ENCODE peak calls at places on chromosome 14, in seven cellular contexts. One of them, this sample, is unnamed.

GRCh38 chr14:81211844-81212243 is 8.9 kb downstream of the GTF2A1 start:
- DNase-seq in lung microvascular endothelial cell: peak; percentile 47
- DNase-seq in coronary artery: no peak
- DNase-seq in esophagus squamous epithelium: no peak
- DNase-seq in hippocampal formation: peak; percentile 57
- DNase-seq in HCT116: no peak
- DNase-seq in activated CD8-positive, alpha-beta memory T cell treated with anti-CD3 and anti-CD28 coated beads for 24 hours: no peak
- DNase-seq in this sample: no peak

GRCh38 chr14:93734086-93734822 is 54.0 kb downstream of the PRIMA1 start:
- DNase-seq in lung microvascular endothelial cell: no peak
- DNase-seq in activated CD8-positive, alpha-beta memory T cell treated with anti-CD3 and anti-CD28 coated beads for 24 hours: no peak
- DNase-seq in hippocampal formation: no peak
- DNase-seq in coronary artery: no peak
- DNase-seq in HCT116: no peak
- DNase-seq in esophagus squamous epithelium: no peak
- DNase-seq in this sample: no peak

GRCh38 chr14:87491816-87492215 is 501.2 kb downstream of the GALC start:
- DNase-seq in esophagus squamous epithelium: no peak
- DNase-seq in lung microvascular endothelial cell: no peak
- DNase-seq in coronary artery: no peak
- DNase-seq in hippocampal formation: no peak
- DNase-seq in activated CD8-positive, alpha-beta memory T cell treated with anti-CD3 and anti-CD28 coated beads for 24 hours: no peak
- DNase-seq in HCT116: no peak
- DNase-seq in this sample: no peak

GRCh38 chr14:22981090-22982012 is 1.0 kb downstream of the AJUBA start:
- DNase-seq in hippocampal formation: no peak
- DNase-seq in activated CD8-positive, alpha-beta memory T cell treated with anti-CD3 and anti-CD28 coated beads for 24 hours: peak; percentile 78
- DNase-seq in HCT116: no peak
- DNase-seq in coronary artery: no peak
- DNase-seq in esophagus squamous epithelium: no peak
- DNase-seq in lung microvascular endothelial cell: peak; percentile 46
- DNase-seq in this sample: no peak

GRCh38 chr14:70289138-70289537 is 70.3 kb downstream of the COX16 start:
- DNase-seq in HCT116: no peak
- DNase-seq in hippocampal formation: no peak
- DNase-seq in esophagus squamous epithelium: no peak
- DNase-seq in coronary artery: no peak
- DNase-seq in lung microvascular endothelial cell: no peak
- DNase-seq in activated CD8-positive, alpha-beta memory T cell treated with anti-CD3 and anti-CD28 coated beads for 24 hours: peak; percentile 68
- DNase-seq in this sample: no peak

GRCh38 chr14:29521526-29522137 is 406.0 kb downstream of the PRKD1 start:
- DNase-seq in esophagus squamous epithelium: no peak
- DNase-seq in coronary artery: no peak
- DNase-seq in lung microvascular endothelial cell: peak; percentile 33
- DNase-seq in HCT116: no peak
- DNase-seq in hippocampal formation: no peak
- DNase-seq in activated CD8-positive, alpha-beta memory T cell treated with anti-CD3 and anti-CD28 coated beads for 24 hours: no peak
- DNase-seq in this sample: no peak

GRCh38 chr14:21055473-21056117 is 2.0 kb upstream of the RNASE8 start:
- DNase-seq in esophagus squamous epithelium: no peak
- DNase-seq in hippocampal formation: no peak
- DNase-seq in activated CD8-positive, alpha-beta memory T cell treated with anti-CD3 and anti-CD28 coated beads for 24 hours: no peak
- DNase-seq in coronary artery: peak; percentile 35
- DNase-seq in HCT116: no peak
- DNase-seq in lung microvascular endothelial cell: no peak
- DNase-seq in this sample: no peak

GRCh38 chr14:49977126-49977841 is 84.4 kb downstream of the ARF6 start:
- DNase-seq in esophagus squamous epithelium: no peak
- DNase-seq in hippocampal formation: no peak
- DNase-seq in coronary artery: no peak
- DNase-seq in lung microvascular endothelial cell: no peak
- DNase-seq in HCT116: no peak
- DNase-seq in activated CD8-positive, alpha-beta memory T cell treated with anti-CD3 and anti-CD28 coated beads for 24 hours: peak; percentile 73
- DNase-seq in this sample: no peak

GRCh38 chr14:54211562-54212308 is 185.1 kb upstream of the CDKN3 start:
- DNase-seq in esophagus squamous epithelium: no peak
- DNase-seq in hippocampal formation: no peak
- DNase-seq in lung microvascular endothelial cell: peak; percentile 89
- DNase-seq in coronary artery: no peak
- DNase-seq in activated CD8-positive, alpha-beta memory T cell treated with anti-CD3 and anti-CD28 coated beads for 24 hours: no peak
- DNase-seq in HCT116: peak; percentile 64
- DNase-seq in this sample: no peak

GRCh38 chr14:68365228-68365627 is 427.6 kb downstream of the ZFP36L1 start:
- DNase-seq in lung microvascular endothelial cell: peak; percentile 59
- DNase-seq in coronary artery: no peak
- DNase-seq in HCT116: peak; percentile 8
- DNase-seq in activated CD8-positive, alpha-beta memory T cell treated with anti-CD3 and anti-CD28 coated beads for 24 hours: no peak
- DNase-seq in esophagus squamous epithelium: no peak
- DNase-seq in hippocampal formation: no peak
- DNase-seq in this sample: no peak

GRCh38 chr14:90518075-90518940 is 121.5 kb downstream of the CALM1 start:
- DNase-seq in esophagus squamous epithelium: no peak
- DNase-seq in hippocampal formation: no peak
- DNase-seq in coronary artery: peak; percentile 65
- DNase-seq in lung microvascular endothelial cell: no peak
- DNase-seq in HCT116: no peak
- DNase-seq in activated CD8-positive, alpha-beta memory T cell treated with anti-CD3 and anti-CD28 coated beads for 24 hours: no peak
- DNase-seq in this sample: no peak

GRCh38 chr14:74085047-74085637 is 386 bp downstream of the LIN52 start:
- DNase-seq in hippocampal formation: no peak
- DNase-seq in esophagus squamous epithelium: no peak
- DNase-seq in activated CD8-positive, alpha-beta memory T cell treated with anti-CD3 and anti-CD28 coated beads for 24 hours: no peak
- DNase-seq in coronary artery: no peak
- DNase-seq in lung microvascular endothelial cell: peak; percentile 32
- DNase-seq in HCT116: no peak
- DNase-seq in this sample: no peak

GRCh38 chr14:56400426-56400825 is 179.2 kb upstream of the TMEM260 start:
- DNase-seq in hippocampal formation: no peak
- DNase-seq in activated CD8-positive, alpha-beta memory T cell treated with anti-CD3 and anti-CD28 coated beads for 24 hours: no peak
- DNase-seq in HCT116: no peak
- DNase-seq in esophagus squamous epithelium: no peak
- DNase-seq in coronary artery: no peak
- DNase-seq in lung microvascular endothelial cell: peak; percentile 16
- DNase-seq in this sample: no peak

GRCh38 chr14:101731187-101732080 is 30.1 kb upstream of the PPP2R5C start:
- DNase-seq in coronary artery: peak; percentile 64
- DNase-seq in hippocampal formation: peak; percentile 50
- DNase-seq in lung microvascular endothelial cell: peak; percentile 75
- DNase-seq in esophagus squamous epithelium: peak; percentile 33
- DNase-seq in HCT116: peak; percentile 86
- DNase-seq in activated CD8-positive, alpha-beta memory T cell treated with anti-CD3 and anti-CD28 coated beads for 24 hours: peak; percentile 87
- DNase-seq in this sample: peak; percentile 81

GRCh38 chr14:54567224-54567633 is 301 bp downstream of the SAMD4A start:
- DNase-seq in lung microvascular endothelial cell: peak; percentile 24
- DNase-seq in coronary artery: no peak
- DNase-seq in hippocampal formation: no peak
- DNase-seq in HCT116: no peak
- DNase-seq in esophagus squamous epithelium: no peak
- DNase-seq in activated CD8-positive, alpha-beta memory T cell treated with anti-CD3 and anti-CD28 coated beads for 24 hours: no peak
- DNase-seq in this sample: no peak

GRCh38 chr14:70489579-70490175 is 37.7 kb downstream of the ADAM21 start:
- DNase-seq in HCT116: no peak
- DNase-seq in lung microvascular endothelial cell: no peak
- DNase-seq in hippocampal formation: no peak
- DNase-seq in esophagus squamous epithelium: no peak
- DNase-seq in activated CD8-positive, alpha-beta memory T cell treated with anti-CD3 and anti-CD28 coated beads for 24 hours: no peak
- DNase-seq in coronary artery: no peak
- DNase-seq in this sample: no peak

GRCh38 chr14:103302966-103303365 is 31.1 kb upstream of the EIF5 start:
- DNase-seq in lung microvascular endothelial cell: no peak
- DNase-seq in coronary artery: no peak
- DNase-seq in activated CD8-positive, alpha-beta memory T cell treated with anti-CD3 and anti-CD28 coated beads for 24 hours: no peak
- DNase-seq in HCT116: no peak
- DNase-seq in esophagus squamous epithelium: no peak
- DNase-seq in hippocampal formation: no peak
- DNase-seq in this sample: no peak

GRCh38 chr14:80669416-80669815 is 272.1 kb downstream of the CEP128 start:
- DNase-seq in lung microvascular endothelial cell: no peak
- DNase-seq in coronary artery: no peak
- DNase-seq in activated CD8-positive, alpha-beta memory T cell treated with anti-CD3 and anti-CD28 coated beads for 24 hours: no peak
- DNase-seq in HCT116: no peak
- DNase-seq in hippocampal formation: no peak
- DNase-seq in esophagus squamous epithelium: no peak
- DNase-seq in this sample: no peak

GRCh38 chr14:74062809-74063150 is 21.5 kb downstream of the ALDH6A1 start:
- DNase-seq in activated CD8-positive, alpha-beta memory T cell treated with anti-CD3 and anti-CD28 coated beads for 24 hours: no peak
- DNase-seq in hippocampal formation: no peak
- DNase-seq in esophagus squamous epithelium: no peak
- DNase-seq in lung microvascular endothelial cell: no peak
- DNase-seq in coronary artery: no peak
- DNase-seq in HCT116: no peak
- DNase-seq in this sample: no peak

GRCh38 chr14:55129086-55129427 is at the start of gene LGALS3:
- DNase-seq in activated CD8-positive, alpha-beta memory T cell treated with anti-CD3 and anti-CD28 coated beads for 24 hours: peak; percentile 73
- DNase-seq in esophagus squamous epithelium: no peak
- DNase-seq in HCT116: no peak
- DNase-seq in coronary artery: no peak
- DNase-seq in hippocampal formation: no peak
- DNase-seq in lung microvascular endothelial cell: peak; percentile 57
- DNase-seq in this sample: no peak

GRCh38 chr14:79871164-79871563 is 340.1 kb downstream of the DIO2 start:
- DNase-seq in lung microvascular endothelial cell: no peak
- DNase-seq in HCT116: no peak
- DNase-seq in esophagus squamous epithelium: no peak
- DNase-seq in activated CD8-positive, alpha-beta memory T cell treated with anti-CD3 and anti-CD28 coated beads for 24 hours: no peak
- DNase-seq in coronary artery: no peak
- DNase-seq in hippocampal formation: no peak
- DNase-seq in this sample: no peak

GRCh38 chr14:90549794-90550591 is 153.2 kb downstream of the CALM1 start:
- DNase-seq in lung microvascular endothelial cell: no peak
- DNase-seq in esophagus squamous epithelium: no peak
- DNase-seq in HCT116: no peak
- DNase-seq in hippocampal formation: no peak
- DNase-seq in activated CD8-positive, alpha-beta memory T cell treated with anti-CD3 and anti-CD28 coated beads for 24 hours: no peak
- DNase-seq in coronary artery: no peak
- DNase-seq in this sample: no peak

GRCh38 chr14:48615618-48616017 is 940.2 kb upstream of the MDGA2 start:
- DNase-seq in hippocampal formation: no peak
- DNase-seq in HCT116: no peak
- DNase-seq in lung microvascular endothelial cell: no peak
- DNase-seq in activated CD8-positive, alpha-beta memory T cell treated with anti-CD3 and anti-CD28 coated beads for 24 hours: no peak
- DNase-seq in coronary artery: no peak
- DNase-seq in esophagus squamous epithelium: no peak
- DNase-seq in this sample: no peak

GRCh38 chr14:95370076-95370475 is 50.4 kb upstream of the CLMN start:
- DNase-seq in coronary artery: no peak
- DNase-seq in HCT116: no peak
- DNase-seq in esophagus squamous epithelium: no peak
- DNase-seq in activated CD8-positive, alpha-beta memory T cell treated with anti-CD3 and anti-CD28 coated beads for 24 hours: peak; percentile 41
- DNase-seq in lung microvascular endothelial cell: no peak
- DNase-seq in hippocampal formation: no peak
- DNase-seq in this sample: no peak

GRCh38 chr14:84969501-84969900 is 560.4 kb upstream of the FLRT2 start:
- DNase-seq in lung microvascular endothelial cell: no peak
- DNase-seq in activated CD8-positive, alpha-beta memory T cell treated with anti-CD3 and anti-CD28 coated beads for 24 hours: no peak
- DNase-seq in HCT116: no peak
- DNase-seq in hippocampal formation: no peak
- DNase-seq in esophagus squamous epithelium: no peak
- DNase-seq in coronary artery: no peak
- DNase-seq in this sample: no peak

GRCh38 chr14:96255501-96256366 is at the start of gene BDKRB1:
- DNase-seq in HCT116: no peak
- DNase-seq in coronary artery: no peak
- DNase-seq in hippocampal formation: no peak
- DNase-seq in activated CD8-positive, alpha-beta memory T cell treated with anti-CD3 and anti-CD28 coated beads for 24 hours: no peak
- DNase-seq in esophagus squamous epithelium: no peak
- DNase-seq in lung microvascular endothelial cell: no peak
- DNase-seq in this sample: no peak

GRCh38 chr14:105616802-105617192 is 90.4 kb downstream of the TMEM121 start:
- DNase-seq in coronary artery: no peak
- DNase-seq in esophagus squamous epithelium: no peak
- DNase-seq in lung microvascular endothelial cell: no peak
- DNase-seq in HCT116: no peak
- DNase-seq in hippocampal formation: no peak
- DNase-seq in activated CD8-positive, alpha-beta memory T cell treated with anti-CD3 and anti-CD28 coated beads for 24 hours: no peak
- DNase-seq in this sample: no peak

GRCh38 chr14:43411841-43412240 is 1095.2 kb downstream of the FSCB start:
- DNase-seq in hippocampal formation: no peak
- DNase-seq in HCT116: no peak
- DNase-seq in lung microvascular endothelial cell: no peak
- DNase-seq in activated CD8-positive, alpha-beta memory T cell treated with anti-CD3 and anti-CD28 coated beads for 24 hours: no peak
- DNase-seq in esophagus squamous epithelium: no peak
- DNase-seq in coronary artery: no peak
- DNase-seq in this sample: no peak

GRCh38 chr14:105193916-105194782 is 13.0 kb upstream of the NUDT14 start:
- DNase-seq in esophagus squamous epithelium: no peak
- DNase-seq in lung microvascular endothelial cell: peak; percentile 50
- DNase-seq in activated CD8-positive, alpha-beta memory T cell treated with anti-CD3 and anti-CD28 coated beads for 24 hours: no peak
- DNase-seq in hippocampal formation: no peak
- DNase-seq in HCT116: no peak
- DNase-seq in coronary artery: no peak
- DNase-seq in this sample: no peak

GRCh38 chr14:99199854-99200653 is 71.9 kb downstream of the BCL11B start:
- DNase-seq in coronary artery: no peak
- DNase-seq in esophagus squamous epithelium: no peak
- DNase-seq in activated CD8-positive, alpha-beta memory T cell treated with anti-CD3 and anti-CD28 coated beads for 24 hours: no peak
- DNase-seq in lung microvascular endothelial cell: no peak
- DNase-seq in HCT116: no peak
- DNase-seq in hippocampal formation: no peak
- DNase-seq in this sample: no peak

GRCh38 chr14:105281354-105282097 is 19.3 kb downstream of the BRF1 start:
- DNase-seq in esophagus squamous epithelium: no peak
- DNase-seq in HCT116: no peak
- DNase-seq in coronary artery: no peak
- DNase-seq in lung microvascular endothelial cell: peak; percentile 80
- DNase-seq in hippocampal formation: peak; percentile 82
- DNase-seq in activated CD8-positive, alpha-beta memory T cell treated with anti-CD3 and anti-CD28 coated beads for 24 hours: no peak
- DNase-seq in this sample: no peak

GRCh38 chr14:64717870-64718269 is 13.6 kb downstream of the PLEKHG3 start:
- DNase-seq in hippocampal formation: no peak
- DNase-seq in activated CD8-positive, alpha-beta memory T cell treated with anti-CD3 and anti-CD28 coated beads for 24 hours: no peak
- DNase-seq in esophagus squamous epithelium: no peak
- DNase-seq in HCT116: no peak
- DNase-seq in coronary artery: no peak
- DNase-seq in lung microvascular endothelial cell: no peak
- DNase-seq in this sample: no peak

GRCh38 chr14:100076133-100076532 is 10.9 kb downstream of the EVL start:
- DNase-seq in hippocampal formation: no peak
- DNase-seq in activated CD8-positive, alpha-beta memory T cell treated with anti-CD3 and anti-CD28 coated beads for 24 hours: no peak
- DNase-seq in lung microvascular endothelial cell: peak; percentile 20
- DNase-seq in esophagus squamous epithelium: no peak
- DNase-seq in HCT116: peak; percentile 15
- DNase-seq in coronary artery: no peak
- DNase-seq in this sample: peak; percentile 53

GRCh38 chr14:33548606-33549005 is 402.3 kb downstream of the EGLN3 start:
- DNase-seq in coronary artery: no peak
- DNase-seq in HCT116: no peak
- DNase-seq in lung microvascular endothelial cell: no peak
- DNase-seq in activated CD8-positive, alpha-beta memory T cell treated with anti-CD3 and anti-CD28 coated beads for 24 hours: no peak
- DNase-seq in esophagus squamous epithelium: no peak
- DNase-seq in hippocampal formation: no peak
- DNase-seq in this sample: no peak

GRCh38 chr14:59221558-59221957 is 33.1 kb downstream of the DAAM1 start:
- DNase-seq in lung microvascular endothelial cell: no peak
- DNase-seq in hippocampal formation: no peak
- DNase-seq in activated CD8-positive, alpha-beta memory T cell treated with anti-CD3 and anti-CD28 coated beads for 24 hours: no peak
- DNase-seq in HCT116: no peak
- DNase-seq in esophagus squamous epithelium: no peak
- DNase-seq in coronary artery: no peak
- DNase-seq in this sample: no peak

GRCh38 chr14:54711312-54711711 is 144.4 kb downstream of the SAMD4A start:
- DNase-seq in coronary artery: no peak
- DNase-seq in activated CD8-positive, alpha-beta memory T cell treated with anti-CD3 and anti-CD28 coated beads for 24 hours: no peak
- DNase-seq in HCT116: no peak
- DNase-seq in esophagus squamous epithelium: no peak
- DNase-seq in hippocampal formation: no peak
- DNase-seq in lung microvascular endothelial cell: no peak
- DNase-seq in this sample: no peak

GRCh38 chr14:70107309-70107708 is 81.4 kb downstream of the SLC8A3 start:
- DNase-seq in activated CD8-positive, alpha-beta memory T cell treated with anti-CD3 and anti-CD28 coated beads for 24 hours: no peak
- DNase-seq in coronary artery: no peak
- DNase-seq in lung microvascular endothelial cell: no peak
- DNase-seq in HCT116: no peak
- DNase-seq in esophagus squamous epithelium: no peak
- DNase-seq in hippocampal formation: no peak
- DNase-seq in this sample: no peak

GRCh38 chr14:103519043-103519836 is 3.4 kb downstream of the CKB start:
- DNase-seq in esophagus squamous epithelium: no peak
- DNase-seq in activated CD8-positive, alpha-beta memory T cell treated with anti-CD3 and anti-CD28 coated beads for 24 hours: no peak
- DNase-seq in lung microvascular endothelial cell: no peak
- DNase-seq in coronary artery: peak; percentile 72
- DNase-seq in HCT116: no peak
- DNase-seq in hippocampal formation: no peak
- DNase-seq in this sample: no peak

This sample was measured in osteocyte.